ENCODE peak calls at places on chromosomes 5 and 9, in nine cellular contexts. N, H, P, L, S, K, Z, F and B are unnamed samples.

GRCh38 chr9:108634164-108634563 is 221.6 kb downstream of the ACTL7B start:
- DNase-seq in K (no peak), S (no peak), N (peak; percentile 89), P (no peak), L (no peak), F (no peak), Z (peak; percentile 93), H (no peak), B (peak; percentile 8)

GRCh38 chr9:114112778-114113585 is 13.9 kb upstream of the KIF12 start:
- DNase-seq in F (peak; percentile 54), S (no peak), L (no peak), N (peak; percentile 53), H (no peak), K (no peak), P (peak; percentile 89), Z (no peak), B (no peak)

GRCh38 chr5:67248703-67249589 is 52.3 kb upstream of the CD180 start:
- DNase-seq in H (no peak), P (no peak), Z (peak; percentile 42), N (peak; percentile 99), S (no peak), K (no peak), L (no peak), F (no peak), B (no peak)

GRCh38 chr9:127876026-127876763 is 1.3 kb downstream of the AK1 start:
- DNase-seq in P (no peak), L (no peak), Z (peak; percentile 42), H (no peak), N (no peak), F (no peak), S (no peak), K (no peak), B (no peak)

GRCh38 chr5:66307647-66308257 is 163.7 kb downstream of the SREK1 start:
- DNase-seq in K (peak; percentile 84), P (no peak), S (peak; percentile 14), N (peak; percentile 75), F (no peak), H (peak; percentile 27), L (no peak), Z (peak; percentile 62), B (peak; percentile 12)

GRCh38 chr5:96932026-96932425 is 3.9 kb upstream of the LNPEP start:
- DNase-seq in Z (no peak), H (no peak), K (no peak), L (no peak), S (no peak), P (no peak), N (no peak), F (no peak), B (no peak)

GRCh38 chr5:169945831-169946261 is 34.4 kb downstream of the INSYN2B start:
- DNase-seq in N (peak; percentile 68), Z (no peak), P (peak; percentile 12), H (peak; percentile 81), F (no peak), K (no peak), L (no peak), S (no peak), B (peak; percentile 84)

GRCh38 chr5:74848553-74849025 is 17.6 kb downstream of the FAM169A start:
- DNase-seq in L (no peak), P (no peak), N (no peak), H (no peak), S (no peak), F (no peak), Z (no peak), K (no peak), B (peak; percentile 29)

GRCh38 chr9:94928696-94929372 is 202.3 kb downstream of the AOPEP start:
- DNase-seq in N (no peak), H (no peak), Z (no peak), S (no peak), L (no peak), K (no peak), F (no peak), P (no peak), B (no peak)

GRCh38 chr5:149628846-149629388 is 47.6 kb downstream of the ARHGEF37 start:
- DNase-seq in Z (no peak), H (no peak), L (no peak), P (no peak), K (no peak), N (no peak), S (no peak), F (no peak), B (no peak)

GRCh38 chr5:1292139-1292538 is 2.7 kb downstream of the TERT start:
- DNase-seq in N (no peak), L (no peak), K (no peak), S (no peak), F (peak; percentile 22), P (no peak), Z (no peak), H (no peak), B (no peak)

GRCh38 chr5:36733183-36733582 is 126.8 kb downstream of the SLC1A3 start:
- DNase-seq in N (no peak), L (no peak), K (no peak), Z (no peak), H (no peak), P (no peak), F (no peak), S (no peak), B (no peak)

GRCh38 chr5:151451626-151452520 is 4.5 kb downstream of the SLC36A1 start:
- DNase-seq in P (no peak), F (no peak), H (no peak), K (no peak), N (peak; percentile 41), Z (no peak), S (no peak), L (no peak), B (peak; percentile 57)

GRCh38 chr5:179816401-179817070 is 4.2 kb upstream of the SQSTM1 start:
- DNase-seq in H (no peak), L (no peak), Z (no peak), N (no peak), P (peak; percentile 34), F (no peak), S (no peak), K (no peak), B (no peak)

GRCh38 chr9:116152941-116153764 is 438 bp upstream of the PAPPA start:
- DNase-seq in N (peak; percentile 64), L (no peak), H (no peak), P (no peak), F (no peak), K (no peak), S (no peak), Z (no peak), B (no peak)

GRCh38 chr5:53067641-53068040 is 41.9 kb downstream of the MOCS2 start:
- DNase-seq in P (no peak), L (no peak), F (no peak), Z (no peak), S (no peak), N (peak; percentile 30), K (no peak), H (no peak), B (no peak)

GRCh38 chr5:54469655-54470054 is 14.2 kb downstream of the HSPB3 start:
- DNase-seq in S (no peak), Z (no peak), F (no peak), P (no peak), N (no peak), K (peak; percentile 57), L (no peak), H (no peak), B (no peak)

GRCh38 chr9:93900971-93901861 is 53.9 kb downstream of the BARX1 start:
- DNase-seq in Z (no peak), P (no peak), F (peak; percentile 29), K (no peak), N (no peak), L (no peak), H (no peak), S (no peak), B (no peak)

GRCh38 chr5:155189981-155190380 is 176.4 kb downstream of the KIF4B start:
- DNase-seq in S (no peak), F (no peak), K (no peak), H (no peak), P (no peak), L (no peak), N (peak; percentile 49), Z (no peak), B (no peak)

GRCh38 chr5:160118349-160119141 is 705 bp downstream of the PWWP2A start:
- DNase-seq in K (peak; percentile 59), P (peak; percentile 59), L (peak; percentile 47), N (peak; percentile 40), S (peak; percentile 55), H (no peak), Z (no peak), F (no peak), B (no peak)

GRCh38 chr9:134964271-134964670 is 46.6 kb upstream of the FCN1 start:
- DNase-seq in H (no peak), Z (no peak), S (no peak), P (no peak), K (no peak), N (no peak), L (no peak), F (no peak), B (no peak)

GRCh38 chr5:20050262-20050661 is 62.3 kb upstream of the CDH18 start:
- DNase-seq in H (no peak), Z (no peak), K (no peak), F (no peak), S (no peak), P (no peak), N (no peak), L (no peak), B (no peak)

GRCh38 chr9:77807846-77808749 is 160.0 kb upstream of the GNA14 start:
- DNase-seq in P (no peak), S (no peak), F (no peak), N (peak; percentile 9), Z (no peak), K (no peak), L (no peak), H (no peak), B (no peak)

GRCh38 chr9:129336601-129337286 is 158.7 kb upstream of the IER5L start:
- DNase-seq in S (no peak), P (no peak), H (no peak), K (peak; percentile 72), F (no peak), N (no peak), Z (no peak), L (peak; percentile 28), B (no peak)

GRCh38 chr5:68088302-68088701 is 127.3 kb upstream of the PIK3R1 start:
- DNase-seq in K (no peak), N (no peak), L (no peak), H (no peak), F (no peak), S (no peak), P (no peak), Z (no peak), B (no peak)

GRCh38 chr5:25448646-25449045 is 803.9 kb upstream of the CDH10 start:
- DNase-seq in P (no peak), Z (no peak), F (no peak), L (no peak), K (no peak), S (no peak), N (no peak), H (no peak), B (no peak)

GRCh38 chr9:95437559-95437958 is 79.2 kb downstream of the PTCH1 start:
- DNase-seq in L (no peak), S (no peak), Z (no peak), K (no peak), N (no peak), H (no peak), P (no peak), F (no peak), B (no peak)

GRCh38 chr9:86938780-86939179 is 8.5 kb downstream of the GAS1 start:
- DNase-seq in L (no peak), Z (no peak), F (no peak), H (no peak), N (no peak), S (no peak), K (no peak), P (no peak), B (no peak)

GRCh38 chr9:35914307-35914807 is 5.1 kb downstream of the SPAAR start:
- DNase-seq in F (no peak), P (peak; percentile 83), L (no peak), H (no peak), K (peak; percentile 53), N (no peak), Z (no peak), S (peak; percentile 55), B (peak; percentile 61)

GRCh38 chr5:126988021-126988569 is 42.3 kb downstream of the MARCHF3 start:
- DNase-seq in F (no peak), L (peak; percentile 20), H (no peak), K (peak; percentile 87), P (no peak), S (no peak), Z (no peak), N (no peak), B (no peak)

GRCh38 chr9:13140843-13141592 is 138.5 kb downstream of the MPDZ start:
- DNase-seq in Z (no peak), N (no peak), K (no peak), F (no peak), P (no peak), H (no peak), L (no peak), S (no peak), B (no peak)